ENCODE peak calls at places on chromosomes 5 and 9, in six cellular contexts. X, Q, V, O, R and D are unnamed samples.
A peak's percentile ranks its signal among the peaks of the same experiment; 100 is the strongest.

GRCh38 chr5:157558089-157558595 is 17.4 kb downstream of the ADAM19 start:
- DNase-seq in X (no peak), Q (no peak), V (peak; percentile 94), O (peak; percentile 39), R (peak; percentile 42), D (no peak)

GRCh38 chr9:130364619-130365322 is 80.0 kb upstream of the ASS1 start:
- DNase-seq in X (no peak), Q (no peak), V (no peak), O (no peak), R (no peak), D (no peak)

GRCh38 chr9:107067715-107068416 is 204.9 kb downstream of the ZNF462 start:
- DNase-seq in X (peak; percentile 80), Q (no peak), V (no peak), O (no peak), R (no peak), D (no peak)

GRCh38 chr9:89446440-89447310 is 51.2 kb downstream of the SEMA4D start:
- DNase-seq in X (no peak), Q (no peak), V (no peak), O (no peak), R (no peak), D (no peak)

GRCh38 chr9:127208416-127208815 is 56.2 kb upstream of the GARNL3 start:
- DNase-seq in X (no peak), Q (no peak), V (no peak), O (no peak), R (no peak), D (no peak)

GRCh38 chr5:150409638-150410523 is 2.8 kb downstream of the CD74 start:
- DNase-seq in X (peak; percentile 87), Q (peak; percentile 94), V (peak; percentile 83), O (peak; percentile 52), R (peak; percentile 92), D (peak; percentile 80)

GRCh38 chr9:95857896-95858295 is 17.6 kb upstream of the ERCC6L2 start:
- DNase-seq in X (no peak), Q (no peak), V (no peak), O (no peak), R (no peak), D (no peak)

GRCh38 chr5:104774372-104774771 is 1211.8 kb upstream of the NUDT12 start:
- DNase-seq in X (no peak), Q (no peak), V (no peak), O (no peak), R (no peak), D (no peak)

GRCh38 chr5:157502143-157502647 is 42.2 kb downstream of the NIPAL4 start:
- DNase-seq in X (no peak), Q (no peak), V (no peak), O (no peak), R (no peak), D (no peak)

GRCh38 chr5:30239331-30240022 is 954.0 kb upstream of the CDH6 start:
- DNase-seq in X (no peak), Q (peak; percentile 35), V (no peak), O (no peak), R (no peak), D (no peak)

GRCh38 chr9:14170973-14171596 is 142.9 kb downstream of the NFIB start:
- DNase-seq in X (no peak), Q (no peak), V (peak; percentile 67), O (no peak), R (peak; percentile 78), D (no peak)

GRCh38 chr9:91065231-91066041 is 263.8 kb downstream of the SYK start:
- DNase-seq in X (no peak), Q (no peak), V (no peak), O (no peak), R (no peak), D (no peak)

GRCh38 chr5:171477101-171477500 is 57.7 kb downstream of the FGF18 start:
- DNase-seq in X (no peak), Q (no peak), V (no peak), O (no peak), R (peak; percentile 15), D (no peak)

GRCh38 chr5:88245241-88245892 is 23.3 kb downstream of the TMEM161B start:
- DNase-seq in X (no peak), Q (no peak), V (no peak), O (no peak), R (no peak), D (no peak)

GRCh38 chr5:77645158-77645994 is 6.9 kb upstream of the OTP start:
- DNase-seq in X (no peak), Q (peak; percentile 66), V (no peak), O (no peak), R (no peak), D (peak; percentile 83)

GRCh38 chr9:2015581-2016410 is 649 bp downstream of the SMARCA2 start:
- DNase-seq in X (peak; percentile 57), Q (peak; percentile 59), V (peak; percentile 49), O (no peak), R (peak; percentile 47), D (peak; percentile 57)

GRCh38 chr5:28451478-28451877 is 1413.1 kb upstream of the CDH9 start:
- DNase-seq in X (no peak), Q (no peak), V (no peak), O (no peak), R (no peak), D (no peak)

GRCh38 chr5:103513696-103514095 is 48.9 kb downstream of the NUDT12 start:
- DNase-seq in X (no peak), Q (no peak), V (no peak), O (no peak), R (no peak), D (no peak)

GRCh38 chr5:69503144-69503488 is 10.5 kb downstream of the OCLN start:
- DNase-seq in X (no peak), Q (no peak), V (no peak), O (no peak), R (no peak), D (no peak)

GRCh38 chr5:111737716-111738115 is 19.3 kb downstream of the NREP start:
- DNase-seq in X (no peak), Q (no peak), V (peak; percentile 71), O (no peak), R (peak; percentile 68), D (no peak)

GRCh38 chr5:7548576-7548975 is 152.6 kb downstream of the ADCY2 start:
- DNase-seq in X (no peak), Q (no peak), V (no peak), O (no peak), R (no peak), D (no peak)

GRCh38 chr5:122694884-122695283 is 80.0 kb upstream of the SNX2 start:
- DNase-seq in X (no peak), Q (no peak), V (no peak), O (no peak), R (peak; percentile 6), D (no peak)

DNA sequence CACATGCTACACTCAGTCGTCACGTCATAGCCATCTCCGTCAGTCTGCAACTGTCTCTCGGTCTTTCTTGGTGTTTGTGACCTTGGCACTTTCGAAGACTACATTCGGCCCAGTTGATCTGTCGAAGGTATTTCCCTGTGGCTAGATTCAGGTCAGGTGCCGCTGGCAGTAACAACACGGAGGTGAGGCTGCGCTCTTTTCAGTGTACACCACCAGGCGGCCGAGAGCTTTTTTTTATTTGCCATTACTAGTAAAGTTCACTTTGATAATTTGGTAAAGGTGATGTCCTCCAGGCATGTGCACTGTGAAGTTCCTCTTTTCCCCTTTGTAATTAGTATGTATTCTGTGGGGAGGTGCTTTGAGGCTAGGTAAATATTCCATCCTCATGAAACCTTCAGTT is 49.7 kb downstream of the RNF130 start:
- DNase-seq in X (no peak), Q (no peak), V (no peak), O (no peak), R (no peak), D (no peak)
- TF ChIP-seq CTCF in X (no peak), Q (peak; percentile 55), V (no peak), O (no peak), R (no peak), D (peak; percentile 18)

GRCh38 chr5:135602882-135603721 is 24.3 kb upstream of the CXCL14 start:
- DNase-seq in X (no peak), Q (no peak), V (no peak), O (no peak), R (no peak), D (no peak)
- TF ChIP-seq CTCF in X (no peak), Q (no peak), V (no peak), O (no peak), R (no peak), D (no peak)

GRCh38 chr5:141479776-141480175 is 4.0 kb downstream of the PCDHGC3 start:
- DNase-seq in X (no peak), Q (no peak), V (no peak), O (no peak), R (peak; percentile 64), D (no peak)

GRCh38 chr5:141477815-141478214 is 2.0 kb downstream of the PCDHGC3 start:
- DNase-seq in X (no peak), Q (no peak), V (no peak), O (no peak), R (no peak), D (no peak)

GRCh38 chr5:141476132-141476909 is 555 bp downstream of the PCDHGC3 start:
- DNase-seq in X (peak; percentile 63), Q (peak; percentile 59), V (peak; percentile 85), O (peak; percentile 46), R (peak; percentile 82), D (peak; percentile 63)

GRCh38 chr5:141477169-141477568 is 1.4 kb downstream of the PCDHGC3 start:
- DNase-seq in X (no peak), Q (no peak), V (no peak), O (no peak), R (no peak), D (no peak)

GRCh38 chr5:141478321-141478945 is 2.7 kb downstream of the PCDHGC3 start:
- DNase-seq in X (peak; percentile 85), Q (peak; percentile 89), V (peak; percentile 29), O (no peak), R (no peak), D (no peak)
- TF ChIP-seq CTCF in X (peak; percentile 43), Q (peak; percentile 84), V (peak; percentile 50), O (peak; percentile 46), R (peak; percentile 34), D (peak; percentile 20)

DNA sequence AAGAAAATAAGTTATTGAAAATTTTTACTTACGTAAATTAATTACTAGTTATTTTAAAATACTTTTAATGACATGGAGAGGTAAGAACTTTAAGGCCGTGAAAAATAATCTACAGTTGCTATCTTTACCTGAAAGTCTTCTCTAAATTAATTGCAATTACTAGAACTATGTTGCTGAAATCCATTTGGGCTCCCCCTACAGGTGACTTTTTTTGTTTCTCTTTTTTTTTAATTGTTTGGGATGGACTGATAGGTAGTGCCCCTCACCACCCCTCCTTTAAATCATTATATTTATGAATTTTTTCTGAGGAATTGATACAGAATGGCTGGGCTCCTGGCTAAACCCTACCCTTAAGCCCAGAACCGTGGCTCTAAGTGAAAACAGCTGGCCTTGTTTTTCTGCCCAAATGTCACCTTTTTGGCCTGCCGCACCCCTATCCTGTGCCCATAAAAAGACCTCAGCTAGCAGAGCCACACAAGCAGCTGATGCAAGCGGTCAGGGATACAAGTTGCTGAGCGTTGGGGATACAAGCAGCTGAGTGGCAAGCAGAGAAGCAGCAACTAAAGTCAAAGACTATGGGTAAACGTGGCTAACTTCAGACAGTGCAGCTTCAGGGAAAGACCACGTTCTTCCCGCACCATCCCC is 315.2 kb upstream of the ACO1 start:
- DNase-seq in X (no peak), Q (peak; percentile 35), V (no peak), O (no peak), R (no peak), D (no peak)
- TF ChIP-seq CTCF in X (peak; percentile 14), Q (peak; percentile 66), V (no peak), O (no peak), R (no peak), D (peak; percentile 66)

GRCh38 chr5:82312373-82312856 is 34.3 kb upstream of the RPS23 start:
- DNase-seq in X (peak; percentile 69), Q (peak; percentile 66), V (peak; percentile 84), O (no peak), R (peak; percentile 91), D (peak; percentile 77)
- TF ChIP-seq CTCF in X (peak; percentile 56), Q (peak; percentile 97), V (peak; percentile 98), O (peak; percentile 97), R (peak; percentile 98), D (peak; percentile 61)

GRCh38 chr9:37029304-37029775 is 4.7 kb downstream of the PAX5 start:
- DNase-seq in X (no peak), Q (peak; percentile 46), V (no peak), O (no peak), R (no peak), D (no peak)
- TF ChIP-seq CTCF in X (no peak), Q (no peak), V (no peak), O (no peak), R (no peak), D (no peak)